ENCODE peak calls at places on chromosomes 7 and 10, in ten cellular contexts. U is activated T-helper 9 cell treated with anti-CD3 and anti-CD28 coated beads, Interleukin-2, amount 50 U/mL, for 16 hours; C is activated CD4-positive, alpha-beta T cell treated with anti-CD3 and anti-CD28 coated beads for 48 hours; A is stomach; L is Right ventricle myocardium inferior; O is GM04503; X is fibroblast of the aortic adventitia; V is CD4-positive, alpha-beta T cell; E is nucleus accumbens; P is NCI-H1417 treated with DMSO at 0.1 percent for 48 hours. Y is an unnamed sample.
A peak's percentile ranks its signal among the peaks of the same experiment; 100 is the strongest.

GRCh38 chr10:126939706-126940105 is 34.5 kb downstream of the DOCK1 start:
- DNase-seq in U (no peak), C (no peak), A (no peak), L (no peak), O (no peak), X (no peak), V (no peak), E (peak; percentile 57), P (no peak), Y (no peak)

GRCh38 chr10:68526634-68527132 is 640 bp downstream of the SLC25A16 start:
- DNase-seq in U (no peak), C (no peak), A (no peak), L (no peak), O (no peak), X (no peak), V (no peak), E (no peak), P (no peak), Y (no peak)

GRCh38 chr7:35025391-35025870 is 11.9 kb downstream of the DPY19L1 start:
- DNase-seq in U (no peak), C (no peak), A (no peak), L (no peak), O (no peak), X (no peak), V (no peak), E (no peak), P (no peak), Y (no peak)

GRCh38 chr7:32890553-32891045 is 961 bp downstream of the KBTBD2 start:
- DNase-seq in U (no peak), C (peak; percentile 37), A (no peak), L (no peak), O (no peak), X (peak; percentile 76), V (peak; percentile 5), E (no peak), P (no peak), Y (no peak)

GRCh38 chr10:77837925-77838595 is 88.5 kb downstream of the DLG5 start:
- DNase-seq in U (no peak), C (no peak), A (no peak), L (no peak), O (no peak), X (no peak), V (no peak), E (no peak), P (no peak), Y (peak; percentile 35)

GRCh38 chr10:48331436-48331835 is 25.0 kb downstream of the MAPK8 start:
- DNase-seq in U (no peak), C (no peak), A (no peak), L (no peak), O (no peak), X (no peak), V (no peak), E (no peak), P (no peak), Y (no peak)

GRCh38 chr7:140416560-140416959 is 12.7 kb downstream of the RAB19 start:
- DNase-seq in U (no peak), C (no peak), A (no peak), L (no peak), O (no peak), X (no peak), V (no peak), E (no peak), P (no peak), Y (no peak)

GRCh38 chr7:130492519-130493274 is 812 bp downstream of the MEST start:
- DNase-seq in U (no peak), C (peak; percentile 9), A (no peak), L (no peak), O (no peak), X (peak; percentile 17), V (no peak), E (no peak), P (no peak), Y (no peak)

GRCh38 chr10:10782603-10783002 is 235.1 kb upstream of the CELF2 start:
- DNase-seq in U (no peak), C (no peak), A (no peak), L (no peak), O (no peak), X (no peak), V (no peak), E (no peak), P (no peak), Y (no peak)

Y was measured in Peyer's patch.